ENCODE peak calls at places on chromosomes 11 and 22, in seven cellular contexts. O is CD8-positive, alpha-beta memory T cell; K is pancreas; P is mesenchymal stem cell; I is right atrium auricular region; L is A673; H is transverse colon. R is an unnamed sample. For H3K4me1, the result is how much of the 10 kb centered on the place peaks cover.

GRCh38 chr11:81967242-81967641 is 766.4 kb downstream of the FAM181B start:
- DNase-seq in H (no peak), O (no peak), P (no peak), I (no peak), L (no peak), K (no peak), R (no peak)

GRCh38 chr22:43520632-43521039 is 108.8 kb downstream of the MPPED1 start:
- DNase-seq in K (no peak), H (no peak), L (no peak), P (no peak), O (no peak), I (no peak), R (no peak)

GRCh38 chr22:17476838-17477237 is 86.5 kb upstream of the SLC25A18 start:
- DNase-seq in K (no peak), L (peak), I (no peak), P (no peak), H (no peak), O (no peak), R (no peak)

GRCh38 chr11:111438168-111438567 is 59.1 kb upstream of the POU2AF1 start:
- DNase-seq in I (no peak), H (no peak), L (no peak), O (no peak), P (no peak), K (no peak), R (no peak)

GRCh38 chr11:34192481-34193401 is 87.3 kb downstream of the NAT10 start:
- DNase-seq in H (peak), P (peak), K (no peak), I (peak), L (peak), O (no peak), R (no peak)

GRCh38 chr11:123183391-123184099 is 11.5 kb downstream of the CLMP start:
- DNase-seq in L (no peak), P (no peak), O (no peak), I (no peak), K (no peak), H (no peak), R (no peak)

GRCh38 chr11:34052608-34053160 is 1.2 kb downstream of the CAPRIN1 start:
- DNase-seq in K (peak), I (no peak), O (no peak), P (peak), L (peak), H (peak), R (no peak)

GRCh38 chr11:128330203-128330602 is 257.2 kb downstream of the ETS1 start:
- DNase-seq in P (no peak), H (no peak), O (no peak), I (no peak), K (no peak), L (no peak), R (no peak)

GRCh38 chr22:38034278-38034882 is 22.8 kb upstream of the PICK1 start:
- DNase-seq in K (no peak), H (peak), P (peak), L (peak), O (no peak), I (peak), R (no peak)

GRCh38 chr11:97615541-97615940 is 1225.7 kb downstream of the JRKL start:
- DNase-seq in O (no peak), I (no peak), P (no peak), L (no peak), K (no peak), H (no peak), R (no peak)

GRCh38 chr22:18031670-18032454 is 7.5 kb upstream of the MICAL3 start:
- DNase-seq in K (no peak), H (no peak), P (peak), L (peak), I (no peak), O (no peak), R (no peak)

GRCh38 chr22:45460288-45461109 is 42.2 kb upstream of the FBLN1 start:
- DNase-seq in L (no peak), I (peak), P (peak), K (no peak), H (peak), O (no peak), R (no peak)

GRCh38 chr11:35101223-35101622 is 37.7 kb upstream of the CD44 start:
- DNase-seq in L (no peak), H (no peak), I (no peak), K (no peak), P (no peak), O (no peak), R (no peak)

GRCh38 chr11:57426754-57427691 is at the start of gene SLC43A3:
- DNase-seq in P (peak), I (peak), K (peak), O (peak), H (peak), L (peak), R (peak)

GRCh38 chr11:44332665-44333064 is 22.7 kb upstream of the ALX4 start:
- DNase-seq in H (no peak), P (no peak), O (no peak), I (no peak), K (no peak), L (no peak), R (no peak)

GRCh38 chr11:70107756-70108155 is 29.6 kb downstream of the ANO1 start:
- DNase-seq in I (no peak), P (no peak), L (no peak), H (no peak), O (no peak), K (peak), R (no peak)

GRCh38 chr11:36231300-36231699 is 57.9 kb downstream of the COMMD9 start:
- DNase-seq in I (no peak), K (no peak), L (peak), O (no peak), H (no peak), P (peak), R (no peak)

GRCh38 chr11:113476553-113476952 is 1.4 kb upstream of the DRD2 start:
- DNase-seq in H (no peak), P (no peak), I (no peak), K (no peak), L (no peak), O (no peak), R (no peak)

GRCh38 chr11:61279934-61280656 is 15.0 kb downstream of the VWCE start:
- DNase-seq in K (no peak), I (no peak), O (no peak), H (no peak), P (no peak), L (no peak), R (no peak)

GRCh38 chr11:12775955-12776354 is 101.7 kb downstream of the TEAD1 start:
- DNase-seq in P (no peak), I (no peak), K (no peak), H (no peak), L (no peak), O (no peak), R (no peak)

GRCh38 chr11:12772324-12772723 is 98.1 kb downstream of the TEAD1 start:
- DNase-seq in O (no peak), L (no peak), I (no peak), K (no peak), P (no peak), H (no peak), R (no peak)

GRCh38 chr11:12771875-12772274 is 97.7 kb downstream of the TEAD1 start:
- DNase-seq in O (no peak), I (no peak), H (no peak), K (no peak), L (no peak), P (no peak), R (no peak)

GRCh38 chr11:12770966-12771597 is 96.9 kb downstream of the TEAD1 start:
- DNase-seq in H (no peak), O (no peak), K (no peak), I (no peak), L (no peak), P (no peak), R (no peak)

GRCh38 chr11:12773591-12773990 is 99.4 kb downstream of the TEAD1 start:
- DNase-seq in K (no peak), I (no peak), H (no peak), O (no peak), P (no peak), L (no peak), R (no peak)
- H3K4me1 ChIP-seq in K (under half), I (under half), H (under half), O (under half), P (under half), L (under half), R (under half)

GRCh38 chr11:131235328-131236298 is 134.8 kb upstream of the NTM start:
- DNase-seq in O (no peak), H (no peak), K (no peak), I (no peak), P (no peak), L (no peak), R (no peak)
- H3K27ac ChIP-seq in O (no peak), H (no peak), K (no peak), I (no peak), P (no peak), L (no peak), R (no peak)

GRCh38 chr11:12674936-12675696 is 895 bp downstream of the TEAD1 start:
- DNase-seq in I (no peak), L (peak), O (peak), P (peak), K (peak), H (no peak), R (peak)

GRCh38 chr11:12675951-12676711 is 1.9 kb downstream of the TEAD1 start:
- DNase-seq in K (no peak), H (no peak), I (no peak), P (peak), L (peak), O (peak), R (no peak)

GRCh38 chr11:12678991-12679390 is 4.8 kb downstream of the TEAD1 start:
- DNase-seq in K (no peak), O (no peak), H (no peak), I (no peak), L (no peak), P (no peak), R (no peak)

GRCh38 chr11:12678092-12678491 is 3.9 kb downstream of the TEAD1 start:
- DNase-seq in P (no peak), L (no peak), I (no peak), K (no peak), O (no peak), H (no peak), R (no peak)

DNA sequence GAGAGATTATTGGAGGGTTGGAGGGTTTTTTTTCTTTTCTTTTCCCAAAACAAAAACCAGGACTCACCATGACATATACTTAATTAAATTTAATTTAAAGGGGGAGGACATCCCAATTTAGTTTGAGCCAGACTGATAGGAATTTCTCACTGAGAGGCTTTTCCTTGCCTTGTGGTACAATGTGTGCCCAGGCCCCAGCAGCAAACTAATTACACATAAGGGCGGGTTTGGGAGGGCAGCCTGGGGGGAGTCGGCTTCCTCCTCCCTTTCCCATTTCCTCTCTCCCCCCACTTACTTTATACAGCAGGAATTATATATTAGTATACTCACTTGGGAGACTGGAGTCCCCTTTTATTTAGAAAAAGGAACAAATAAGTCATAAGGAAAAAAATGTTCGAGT is 2.9 kb downstream of the TEAD1 start:
- DNase-seq in K (no peak), O (no peak), L (no peak), I (no peak), P (peak), H (peak), R (no peak)
- H3K4me1 ChIP-seq in K (under half), O (under half), L (under half), I (under half), P (under half), H (under half), R (under half)

GRCh38 chr11:86588566-86589090 is 83.8 kb downstream of the ME3 start:
- DNase-seq in O (no peak), P (no peak), K (no peak), L (peak), H (no peak), I (no peak), R (no peak)

GRCh38 chr11:86591631-86592030 is 80.8 kb downstream of the ME3 start:
- DNase-seq in P (peak), K (no peak), O (no peak), H (no peak), L (no peak), I (no peak), R (no peak)

GRCh38 chr11:86589856-86590589 is 82.4 kb downstream of the ME3 start:
- DNase-seq in O (no peak), L (no peak), P (no peak), H (no peak), K (no peak), I (no peak), R (no peak)

GRCh38 chr11:86587559-86588193 is 84.7 kb downstream of the ME3 start:
- DNase-seq in I (no peak), O (no peak), L (no peak), K (no peak), P (no peak), H (no peak), R (no peak)

DNA sequence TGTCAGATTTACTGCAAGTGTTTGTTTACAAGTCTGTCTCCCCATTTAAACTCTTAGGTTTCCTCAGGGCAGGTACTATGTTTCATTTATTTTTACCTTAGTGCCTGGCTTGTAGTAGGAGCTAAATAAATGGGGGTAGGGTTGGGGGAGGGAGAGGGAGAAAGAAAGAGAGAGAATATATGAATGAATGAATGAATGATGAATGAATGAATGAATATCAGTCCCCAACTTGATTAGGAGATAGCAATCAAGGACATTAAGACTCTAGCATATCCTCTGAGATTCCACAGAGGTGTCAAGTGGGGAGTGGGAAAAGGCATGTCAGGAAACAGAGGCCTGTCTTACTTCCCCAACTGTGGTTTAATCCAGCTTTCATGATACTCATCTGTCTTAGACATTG is 83.2 kb downstream of the ME3 start:
- DNase-seq in P (no peak), L (no peak), I (no peak), H (no peak), O (no peak), K (no peak), R (no peak)
- H3K27ac ChIP-seq in P (no peak), L (no peak), I (no peak), H (no peak), O (no peak), K (no peak), R (no peak)

GRCh38 chr22:41482319-41482935 is 13.5 kb downstream of the ACO2 start:
- DNase-seq in L (no peak), P (peak), O (no peak), K (no peak), H (no peak), I (no peak), R (no peak)
- H3K4me1 ChIP-seq in L (under half), P (under half), O (under half), K (under half), H (under half), I (under half), R (under half)

GRCh38 chr11:66082936-66083698 is 13.0 kb downstream of the PACS1 start:
- DNase-seq in O (no peak), K (no peak), L (peak), H (no peak), P (peak), I (no peak), R (no peak)
- H3K27ac ChIP-seq in O (no peak), K (peak), L (peak), H (no peak), P (peak), I (peak), R (peak)

GRCh38 chr11:22456993-22457748 is 119.0 kb downstream of the SLC17A6 start:
- DNase-seq in H (no peak), I (no peak), L (peak), O (no peak), K (no peak), P (no peak), R (no peak)
- H3K4me1 ChIP-seq in H (under half), I (under half), L (under half), O (under half), K (under half), P (under half), R (under half)

R was measured in CD4-positive, CD25-positive, alpha-beta regulatory T cell.